ENCODE peak calls at places on chromosomes 13 and 19, in five cellular contexts. M is foreskin fibroblast; Z is neural crest cell; J is CD4-positive, alpha-beta T cell; U is WERI-Rb-1. W is an unnamed sample.

GRCh38 chr13:41842029-41842428 is 118.9 kb downstream of the VWA8 start:
- DNase-seq in Z (no peak), U (no peak), M (no peak), J (no peak), W (peak)

GRCh38 chr13:32538234-32538620 is 368 bp downstream of the N4BP2L2 start:
- DNase-seq in U (no peak), Z (peak), J (no peak), M (peak), W (peak)

GRCh38 chr13:35475131-35475959 is 1.1 kb downstream of the MAB21L1 start:
- DNase-seq in M (peak), Z (peak), U (peak), J (no peak), W (no peak)

GRCh38 chr13:34678154-34678553 is 263.9 kb upstream of the NBEA start:
- DNase-seq in M (peak), J (no peak), U (no peak), Z (no peak), W (no peak)

GRCh38 chr19:17579523-17580244 is 24.2 kb downstream of the COLGALT1 start:
- DNase-seq in M (peak), Z (peak), U (peak), J (no peak), W (no peak)

GRCh38 chr13:35164324-35164932 is 222.4 kb downstream of the NBEA start:
- DNase-seq in Z (no peak), M (no peak), U (no peak), J (no peak), W (no peak)

GRCh38 chr13:37755349-37755748 is 114.2 kb downstream of the TRPC4 start:
- DNase-seq in U (no peak), J (no peak), M (no peak), Z (no peak), W (no peak)

GRCh38 chr13:48303331-48304131 is at the start of gene RB1:
- DNase-seq in U (no peak), Z (peak), M (peak), J (peak), W (peak)

GRCh38 chr13:75838366-75839017 is 202.4 kb downstream of the LMO7 start:
- DNase-seq in Z (no peak), J (no peak), U (no peak), M (no peak), W (no peak)

GRCh38 chr13:85503797-85504196 is 295.4 kb downstream of the SLITRK6 start:
- DNase-seq in J (no peak), M (no peak), U (no peak), Z (no peak), W (peak)

GRCh38 chr13:49219647-49220034 is 497 bp upstream of the MLNR start:
- DNase-seq in J (no peak), M (no peak), Z (no peak), U (no peak), W (no peak)

GRCh38 chr19:3056454-3057016 is 5.8 kb downstream of the TLE5 start:
- DNase-seq in M (no peak), Z (no peak), U (no peak), J (no peak), W (no peak)

GRCh38 chr19:51354742-51355148 is 11.4 kb downstream of the ETFB start:
- DNase-seq in J (peak), U (no peak), M (no peak), Z (peak), W (no peak)

GRCh38 chr19:10686661-10687517 is 14.3 kb upstream of the QTRT1 start:
- DNase-seq in Z (no peak), J (no peak), U (no peak), M (peak), W (no peak)

GRCh38 chr19:14450168-14450874 is 17.2 kb downstream of the PKN1 start:
- DNase-seq in M (no peak), U (peak), Z (no peak), J (peak), W (no peak)

GRCh38 chr13:91544723-91545122 is 146.3 kb downstream of the GPC5 start:
- DNase-seq in M (no peak), J (no peak), Z (peak), U (no peak), W (no peak)

GRCh38 chr19:35120492-35120891 is 4.9 kb downstream of the FXYD3 start:
- DNase-seq in M (peak), Z (no peak), U (peak), J (no peak), W (peak)

GRCh38 chr13:33174980-33175379 is 110.6 kb downstream of the STARD13 start:
- DNase-seq in U (no peak), Z (no peak), J (no peak), M (no peak), W (no peak)

GRCh38 chr19:4533334-4533733 is 1.7 kb downstream of the PLIN5 start:
- DNase-seq in J (no peak), Z (no peak), U (no peak), M (no peak), W (no peak)

GRCh38 chr13:31056650-31057275 is 104.9 kb downstream of the HSPH1 start:
- DNase-seq in U (peak), M (peak), Z (no peak), J (no peak), W (no peak)

DNA sequence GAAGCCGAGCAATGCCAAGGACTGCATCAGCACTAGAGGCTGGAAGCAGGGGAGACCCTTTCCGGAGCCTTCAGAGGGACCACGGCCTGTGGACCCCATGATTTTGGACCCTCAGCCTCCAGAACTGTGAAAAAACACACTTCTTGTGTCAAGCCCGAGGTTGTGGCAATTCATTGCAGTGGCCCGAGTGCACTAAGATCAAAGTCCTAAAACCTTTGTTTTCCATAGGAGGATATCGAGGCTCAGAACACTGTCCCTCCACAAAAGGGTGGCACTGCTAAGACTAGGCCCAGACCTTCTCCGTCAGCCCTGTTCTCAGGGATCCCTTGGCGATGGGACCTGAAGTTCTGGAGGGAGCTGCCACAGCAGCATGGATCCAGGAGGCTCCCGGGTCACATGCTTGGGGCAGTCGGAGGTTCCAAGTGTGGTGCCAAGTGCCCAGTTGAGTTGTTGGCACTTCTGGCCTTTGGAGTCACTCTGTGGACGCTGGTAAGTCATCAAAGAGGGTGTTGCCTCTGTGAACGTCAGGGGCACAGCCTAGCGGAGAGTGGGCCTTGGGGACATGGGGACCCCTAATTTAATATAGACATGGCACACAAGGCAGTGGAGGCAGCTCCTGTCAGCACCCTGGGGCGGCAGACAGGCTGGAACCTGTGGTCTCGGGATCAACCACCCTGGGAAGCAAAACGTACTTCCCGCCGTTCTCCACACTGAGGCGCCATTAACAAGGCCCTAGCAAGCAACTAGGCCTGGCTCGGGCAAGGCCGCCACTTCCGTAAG is 199.2 kb downstream of the COL4A1 start:
- DNase-seq in U (peak), M (no peak), Z (no peak), J (no peak), W (no peak)
- TF ChIP-seq CTCF in U (peak), M (no peak), Z (no peak), J (no peak), W (peak)

GRCh38 chr19:48905664-48906063 is 5.6 kb downstream of the NUCB1 start:
- DNase-seq in U (no peak), J (no peak), Z (no peak), M (no peak), W (no peak)
- TF ChIP-seq CTCF in U (no peak), J (no peak), Z (no peak), M (no peak), W (no peak)

DNA sequence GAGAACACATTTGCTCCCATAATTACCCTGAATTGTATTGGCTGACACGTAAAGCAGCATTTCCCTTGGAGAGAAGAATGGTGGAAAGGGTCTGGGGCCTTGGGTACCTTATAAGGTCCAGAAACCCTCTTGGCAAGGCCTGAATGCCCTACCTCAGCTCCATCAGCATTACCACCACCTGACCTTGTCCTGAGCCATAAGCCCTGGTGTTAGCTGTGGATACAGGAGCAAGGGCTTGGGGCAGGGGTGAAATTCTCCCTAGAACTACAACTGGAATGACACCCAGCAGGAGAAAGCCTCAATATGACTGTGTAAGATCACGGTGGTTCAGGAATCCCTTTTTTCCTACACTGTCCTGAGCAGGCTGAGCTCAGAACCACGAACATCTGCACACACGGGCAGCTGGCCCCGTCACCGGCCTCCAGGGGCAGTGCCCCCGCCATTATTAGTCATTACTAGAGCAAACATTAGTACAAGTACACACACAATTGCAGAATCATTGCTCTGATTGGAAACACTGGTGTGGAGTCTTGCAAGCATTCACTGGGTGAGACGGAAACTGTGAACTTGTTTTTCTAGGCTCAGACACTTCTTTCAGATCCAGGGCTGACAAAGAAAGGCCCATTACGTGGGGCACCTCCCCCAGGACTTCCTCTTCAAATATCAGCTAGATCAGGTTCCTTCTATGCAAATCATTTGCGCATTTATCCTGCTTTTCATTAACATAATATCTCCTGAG is 26.7 kb upstream of the MTIF3 start:
- DNase-seq in Z (no peak), M (peak), J (no peak), U (no peak), W (no peak)
- TF ChIP-seq CTCF in Z (no peak), M (no peak), J (no peak), U (no peak), W (no peak)

GRCh38 chr19:46992699-46993535 is 26.7 kb upstream of the NPAS1 start:
- DNase-seq in Z (no peak), U (no peak), J (no peak), M (no peak), W (no peak)
- TF ChIP-seq CTCF in Z (no peak), U (no peak), J (no peak), M (no peak), W (no peak)

GRCh38 chr19:9498183-9498902 is at the start of gene ZNF560:
- DNase-seq in J (no peak), M (peak), Z (no peak), U (peak), W (no peak)
- TF ChIP-seq CTCF in J (no peak), M (peak), Z (no peak), U (peak), W (no peak)

DNA sequence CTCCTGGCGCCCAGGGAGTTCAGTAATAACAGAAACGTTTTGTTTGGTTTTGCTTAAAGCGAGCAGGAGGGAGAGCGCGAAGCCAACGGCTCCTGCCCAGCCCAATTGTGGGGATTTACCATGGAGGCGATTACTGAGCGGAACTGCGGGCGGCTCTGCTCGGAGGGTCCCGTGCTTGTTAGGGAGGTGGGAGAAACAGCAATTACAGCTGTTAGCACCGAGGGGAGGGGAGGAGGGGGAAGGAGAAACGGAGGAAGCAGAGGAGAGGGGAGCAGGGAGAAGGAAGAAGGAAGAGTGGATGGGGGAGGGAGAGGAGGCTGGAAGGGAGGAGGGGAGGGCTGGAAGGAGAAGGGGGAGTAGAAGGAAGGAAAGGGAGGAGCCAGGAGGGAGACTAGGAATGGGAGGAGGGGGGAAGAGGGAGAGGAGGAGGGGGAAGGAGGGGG is 7.7 kb upstream of the ONECUT3 start:
- DNase-seq in J (no peak), Z (no peak), U (no peak), M (no peak), W (no peak)
- TF ChIP-seq CTCF in J (no peak), Z (no peak), U (no peak), M (no peak), W (no peak)

DNA sequence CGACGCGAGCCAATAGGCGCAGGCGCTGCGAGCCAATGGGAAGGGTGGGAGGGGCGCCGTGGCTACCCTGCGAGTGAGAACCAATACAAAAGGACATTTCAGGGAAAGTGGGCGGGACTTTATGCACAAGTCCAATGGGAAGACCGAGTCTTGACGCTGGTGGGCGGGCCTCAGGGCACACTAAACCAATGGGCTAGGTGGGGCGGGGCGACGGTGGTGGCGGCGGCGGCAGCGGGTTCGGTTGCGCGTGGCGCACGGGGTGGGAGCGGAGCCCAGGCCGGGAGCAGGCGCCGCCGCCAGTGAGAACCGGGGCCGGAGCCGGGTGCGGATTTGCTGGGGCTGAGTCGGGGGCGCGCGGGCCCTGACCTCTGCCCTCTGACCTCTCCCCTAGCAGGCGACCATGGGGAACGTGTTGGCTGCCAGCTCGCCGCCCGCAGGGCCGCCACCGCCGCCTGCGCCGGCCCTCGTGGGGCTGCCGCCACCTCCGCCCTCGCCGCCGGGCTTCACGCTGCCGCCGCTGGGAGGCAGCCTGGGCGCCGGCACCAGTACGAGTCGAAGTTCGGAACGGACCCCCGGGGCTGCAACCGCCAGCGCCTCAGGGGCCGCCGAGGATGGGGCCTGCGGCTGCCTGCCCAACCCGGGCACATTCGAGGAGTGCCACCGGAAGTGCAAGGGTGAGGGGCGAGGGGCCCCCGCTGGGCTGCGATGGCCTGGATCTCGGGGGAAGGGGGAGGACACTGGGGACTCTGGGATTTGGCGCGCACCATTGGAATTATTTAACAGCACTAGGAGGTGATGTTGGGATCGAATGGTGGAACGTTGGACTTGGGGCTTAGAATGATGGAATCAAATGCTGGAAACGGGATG is at the start of gene TOMM40:
- DNase-seq in U (peak), M (peak), Z (peak), J (peak), W (no peak)
- TF ChIP-seq CTCF in U (no peak), M (no peak), Z (no peak), J (no peak), W (peak)

GRCh38 chr13:23509781-23510543 is 60.2 kb upstream of the TNFRSF19 start:
- DNase-seq in U (no peak), M (peak), Z (no peak), J (no peak), W (peak)
- TF ChIP-seq CTCF in U (no peak), M (no peak), Z (no peak), J (no peak), W (no peak)

DNA sequence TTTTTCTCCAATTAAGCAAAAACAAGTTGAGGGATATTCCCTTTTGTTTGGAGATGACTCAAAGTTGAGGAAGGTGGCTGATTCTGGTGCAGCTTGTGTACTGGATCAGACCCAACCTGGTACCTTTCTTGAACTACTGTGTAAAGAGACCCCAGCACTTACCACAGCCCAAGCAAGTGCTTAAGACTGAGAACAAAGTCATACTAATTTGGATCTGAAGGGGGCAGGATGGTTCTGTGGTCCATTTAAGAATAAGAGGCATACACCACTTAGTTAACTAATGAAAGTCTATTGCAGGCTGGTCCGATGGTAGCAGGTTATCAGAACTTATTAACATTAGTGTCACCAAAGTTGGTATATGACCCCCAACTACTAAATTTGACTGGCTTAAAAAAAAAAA is 6.3 kb downstream of the THSD1 start:
- DNase-seq in J (no peak), U (no peak), M (no peak), Z (no peak), W (no peak)
- TF ChIP-seq CTCF in J (no peak), U (no peak), M (no peak), Z (no peak), W (no peak)

GRCh38 chr13:72651196-72651595 is 76.2 kb downstream of the MZT1 start:
- DNase-seq in U (peak), M (no peak), Z (no peak), J (no peak), W (no peak)

GRCh38 chr13:72652681-72653080 is 74.7 kb downstream of the MZT1 start:
- DNase-seq in Z (no peak), J (no peak), M (no peak), U (no peak), W (peak)

GRCh38 chr13:72645521-72645920 is 81.9 kb downstream of the MZT1 start:
- DNase-seq in J (no peak), M (no peak), U (no peak), Z (no peak), W (no peak)

GRCh38 chr13:72643339-72643989 is 84.0 kb downstream of the MZT1 start:
- DNase-seq in M (no peak), J (peak), U (peak), Z (peak), W (peak)

DNA sequence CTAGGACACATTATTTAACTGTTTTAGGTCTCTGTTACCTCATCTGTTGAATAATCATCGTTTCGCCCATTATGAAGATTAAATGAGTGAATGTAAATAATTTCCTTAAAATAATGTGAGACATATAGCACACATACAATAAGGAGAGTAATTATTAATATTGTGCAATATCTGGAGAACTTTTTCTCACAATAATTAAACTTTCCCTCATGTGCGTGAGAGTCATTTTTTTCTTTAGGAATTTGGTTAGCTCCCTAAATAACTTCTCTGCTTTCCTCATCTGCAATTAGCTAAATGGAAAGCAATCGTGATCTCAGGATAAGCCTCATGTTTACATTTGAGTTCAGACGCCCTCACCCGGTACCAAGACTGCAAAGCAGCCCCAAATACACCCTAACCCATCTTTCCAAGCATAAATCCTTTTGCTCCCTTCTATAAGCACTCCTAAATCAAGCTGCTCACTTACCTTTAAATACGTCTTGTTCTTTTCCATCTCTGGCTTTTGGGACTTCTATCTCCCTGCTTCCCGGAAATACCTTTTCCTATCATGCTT is 78.8 kb downstream of the MZT1 start:
- DNase-seq in J (no peak), M (no peak), U (peak), Z (no peak), W (no peak)
- TF ChIP-seq CTCF in J (no peak), M (peak), U (peak), Z (peak), W (peak)